ENCODE peak calls at places on chromosomes 12 and 14, in four cellular contexts. Z is G401, C is NCI-H1694 treated with DMSO at 0.1 percent for 48 hours, Y is pulmonary artery endothelial cell. H is an unnamed sample.

GRCh38 chr14:102795060-102795925 is 18.0 kb downstream of the TRAF3 start:
- DNase-seq in Z (no peak), C (no peak), Y (no peak), H (peak)

GRCh38 chr12:89238593-89238992 is 113.7 kb downstream of the DUSP6 start:
- DNase-seq in Z (no peak), C (no peak), Y (peak), H (no peak)

GRCh38 chr12:100528044-100528443 is 45.4 kb upstream of the GAS2L3 start:
- DNase-seq in Z (no peak), C (no peak), Y (no peak), H (no peak)

GRCh38 chr14:99872786-99873440 is 79.7 kb downstream of the EML1 start:
- DNase-seq in Z (no peak), C (peak), Y (no peak), H (no peak)

GRCh38 chr14:81219821-81220487 is 805 bp downstream of the GTF2A1 start:
- DNase-seq in Z (no peak), C (peak), Y (no peak), H (no peak)

GRCh38 chr12:110247340-110248095 is 33.5 kb upstream of the ATP2A2 start:
- DNase-seq in Z (peak), C (no peak), Y (no peak), H (no peak)

GRCh38 chr12:28742791-28743190 is 406.3 kb upstream of the FAR2 start:
- DNase-seq in Z (no peak), C (no peak), Y (no peak), H (no peak)

GRCh38 chr12:123948401-123949117 is 24.1 kb downstream of the CCDC92 start:
- DNase-seq in Z (peak), C (peak), Y (no peak), H (no peak)

GRCh38 chr14:76644875-76645518 is 116.3 kb upstream of the VASH1 start:
- DNase-seq in Z (peak), C (peak), Y (peak), H (no peak)

GRCh38 chr12:53053223-53054111 is 3.6 kb downstream of the TNS2 start:
- DNase-seq in Z (peak), C (no peak), Y (no peak), H (no peak)

GRCh38 chr14:70947739-70948138 is 40.5 kb downstream of the PCNX1 start:
- DNase-seq in Z (no peak), C (no peak), Y (no peak), H (no peak)

GRCh38 chr14:36905272-36906046 is 243.8 kb downstream of the PAX9 start:
- DNase-seq in Z (no peak), C (no peak), Y (no peak), H (no peak)